ENCODE peak calls at places on chromosome 12, in ten cellular contexts. D, C, V, O, K, I, F, P, Z and T are unnamed samples.

GRCh38 chr12:121611306-121611705 is 15.0 kb upstream of the ORAI1 start:
- DNase-seq in F (no peak), K (no peak), D (no peak), Z (no peak), C (no peak), I (peak; percentile 44), O (peak; percentile 48), P (no peak), V (peak; percentile 65), T (peak; percentile 24)

GRCh38 chr12:33942172-33942571 is 80.1 kb upstream of the ALG10 start:
- DNase-seq in O (no peak), D (no peak), P (no peak), I (no peak), V (no peak), Z (no peak), F (no peak), C (no peak), K (no peak), T (no peak)

GRCh38 chr12:113061061-113061694 is 4.6 kb downstream of the DTX1 start:
- DNase-seq in C (no peak), Z (peak; percentile 42), K (no peak), D (no peak), F (no peak), O (peak; percentile 38), P (no peak), V (no peak), I (no peak), T (no peak)

GRCh38 chr12:114812858-114813761 is 129.1 kb upstream of the TBX3 start:
- DNase-seq in V (no peak), F (no peak), K (peak; percentile 74), C (no peak), O (no peak), P (peak; percentile 46), I (peak; percentile 32), D (peak; percentile 57), Z (no peak), T (peak; percentile 64)

GRCh38 chr12:93292731-93293566 is 84.8 kb upstream of the NUDT4 start:
- DNase-seq in F (no peak), K (no peak), O (no peak), I (no peak), P (no peak), D (no peak), C (no peak), Z (no peak), V (no peak), T (no peak)

GRCh38 chr12:21330682-21331253 is 3.9 kb downstream of the SLCO1A2 start:
- DNase-seq in D (peak; percentile 42), C (no peak), F (no peak), I (no peak), P (peak; percentile 2), Z (no peak), O (peak; percentile 48), K (peak; percentile 0), V (no peak), T (no peak)

GRCh38 chr12:13503094-13503835 is 306.7 kb downstream of the EMP1 start:
- DNase-seq in O (no peak), I (no peak), F (no peak), D (no peak), K (no peak), V (no peak), Z (no peak), C (no peak), P (no peak), T (no peak)

GRCh38 chr12:18171571-18171970 is 81.6 kb upstream of the RERGL start:
- DNase-seq in V (no peak), F (peak; percentile 2), O (no peak), I (no peak), P (peak; percentile 6), C (no peak), D (peak; percentile 50), Z (no peak), K (no peak), T (no peak)

GRCh38 chr12:126488786-126489185 is 1423.6 kb downstream of the AACS start:
- DNase-seq in Z (no peak), C (no peak), F (no peak), I (no peak), V (no peak), O (no peak), P (no peak), D (no peak), K (no peak), T (no peak)

GRCh38 chr12:51812871-51813270 is 35.6 kb downstream of the FIGNL2 start:
- DNase-seq in K (no peak), P (no peak), F (no peak), V (no peak), D (no peak), C (no peak), O (no peak), I (no peak), Z (no peak), T (no peak)

GRCh38 chr12:113030875-113031525 is 25.5 kb upstream of the DTX1 start:
- DNase-seq in Z (no peak), F (peak; percentile 65), V (peak; percentile 32), O (peak; percentile 85), C (no peak), D (peak; percentile 74), I (peak; percentile 16), P (peak; percentile 77), K (peak; percentile 52), T (no peak)

GRCh38 chr12:83818888-83819287 is 1093.7 kb downstream of the SLC6A15 start:
- DNase-seq in O (no peak), I (no peak), D (peak; percentile 64), F (peak; percentile 70), V (no peak), C (no peak), P (peak; percentile 39), Z (no peak), K (peak; percentile 31), T (peak; percentile 58)

DNA sequence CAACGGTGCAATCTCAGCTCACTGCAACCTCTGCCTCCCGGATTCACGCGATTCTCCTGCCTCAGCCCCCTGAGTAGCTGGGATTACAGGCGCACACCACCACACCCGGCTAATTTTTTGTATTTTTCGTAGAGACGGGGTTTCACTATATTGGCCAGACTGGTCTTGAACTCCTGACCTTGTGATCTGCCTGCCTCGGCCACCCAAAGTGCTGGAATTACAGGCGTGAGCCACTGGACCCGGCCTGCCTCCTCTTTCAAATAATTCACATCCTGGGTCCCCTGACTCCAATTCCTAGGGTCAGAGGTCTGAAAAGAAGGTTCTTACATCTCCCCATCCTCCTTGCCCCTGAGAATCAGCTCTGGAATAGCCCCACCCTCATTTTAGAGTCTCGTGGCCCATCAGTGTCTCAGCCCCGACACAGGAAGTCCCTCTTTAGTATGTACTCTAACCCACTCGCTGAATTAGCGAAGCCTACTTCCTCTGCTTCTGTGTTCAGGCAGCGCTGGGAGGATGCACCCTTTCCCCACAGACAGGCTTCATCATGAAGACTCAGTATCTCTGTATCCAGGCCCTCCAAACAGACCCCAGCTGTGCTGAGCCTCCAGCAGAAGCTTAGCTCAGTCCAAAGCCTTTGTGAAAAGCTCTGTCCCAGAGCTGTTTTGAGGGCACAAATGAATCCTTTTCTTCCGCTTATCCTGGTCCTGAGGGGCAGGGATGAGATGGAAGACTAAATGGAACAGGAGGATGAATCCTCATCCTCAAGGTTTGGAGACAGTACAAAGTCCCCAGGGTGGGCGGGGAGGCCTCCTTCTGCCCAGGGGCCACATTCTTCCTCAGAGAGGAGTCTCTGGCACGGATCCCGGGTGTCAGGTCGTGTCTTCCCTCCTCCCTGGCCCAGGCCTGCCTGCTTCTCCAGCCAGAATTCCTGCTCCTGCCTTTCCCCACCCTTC is 3.5 kb downstream of the LPAR5 start:
- DNase-seq in O (peak; percentile 96), V (no peak), D (no peak), I (no peak), Z (peak; percentile 86), F (no peak), P (no peak), K (no peak), C (no peak), T (no peak)
- H3K4me3 ChIP-seq in O (peak overlapping the region; percentile 68), V (no peak overlapping the region), D (no peak overlapping the region), I (no peak overlapping the region), Z (peak overlapping the region; percentile 29), F (no peak overlapping the region), P (no peak overlapping the region), K (no peak overlapping the region), C (no peak overlapping the region), T (no peak overlapping the region)

GRCh38 chr12:48060474-48060873 is 45.4 kb downstream of the SENP1 start:
- DNase-seq in C (no peak), P (no peak), V (no peak), Z (no peak), O (no peak), F (no peak), K (no peak), I (no peak), D (no peak), T (no peak)
- TF ChIP-seq CTCF in C (no peak), P (no peak), V (no peak), Z (no peak), O (no peak), F (no peak), K (no peak), I (no peak), D (no peak), T (no peak)

GRCh38 chr12:47990351-47991105 is 13.7 kb downstream of the COL2A1 start:
- DNase-seq in V (no peak), O (peak; percentile 88), D (no peak), I (no peak), Z (peak; percentile 76), K (peak; percentile 35), C (no peak), F (no peak), P (no peak), T (no peak)
- H3K4me3 ChIP-seq in V (no peak overlapping the region), O (no peak overlapping the region), D (no peak overlapping the region), I (no peak overlapping the region), Z (no peak overlapping the region), K (no peak overlapping the region), C (no peak overlapping the region), F (no peak overlapping the region), P (no peak overlapping the region), T (no peak overlapping the region)

GRCh38 chr12:106348411-106348810 is 9.1 kb upstream of the POLR3B start:
- DNase-seq in F (no peak), V (no peak), P (no peak), Z (no peak), I (no peak), C (no peak), K (no peak), D (no peak), O (no peak), T (no peak)

GRCh38 chr12:106341086-106341879 is 16.3 kb upstream of the POLR3B start:
- DNase-seq in Z (no peak), K (peak; percentile 19), O (no peak), P (no peak), F (no peak), V (no peak), C (no peak), D (no peak), I (no peak), T (no peak)

GRCh38 chr12:106342397-106343212 is 14.9 kb upstream of the POLR3B start:
- DNase-seq in Z (no peak), K (peak; percentile 75), I (peak; percentile 80), O (no peak), D (peak; percentile 72), P (peak; percentile 78), C (no peak), F (peak; percentile 59), V (no peak), T (peak; percentile 86)

GRCh38 chr12:106343213-106343509 is 14.4 kb upstream of the POLR3B start:
- DNase-seq in P (no peak), F (no peak), I (no peak), V (no peak), O (no peak), K (no peak), D (no peak), C (no peak), Z (no peak), T (no peak)

DNA sequence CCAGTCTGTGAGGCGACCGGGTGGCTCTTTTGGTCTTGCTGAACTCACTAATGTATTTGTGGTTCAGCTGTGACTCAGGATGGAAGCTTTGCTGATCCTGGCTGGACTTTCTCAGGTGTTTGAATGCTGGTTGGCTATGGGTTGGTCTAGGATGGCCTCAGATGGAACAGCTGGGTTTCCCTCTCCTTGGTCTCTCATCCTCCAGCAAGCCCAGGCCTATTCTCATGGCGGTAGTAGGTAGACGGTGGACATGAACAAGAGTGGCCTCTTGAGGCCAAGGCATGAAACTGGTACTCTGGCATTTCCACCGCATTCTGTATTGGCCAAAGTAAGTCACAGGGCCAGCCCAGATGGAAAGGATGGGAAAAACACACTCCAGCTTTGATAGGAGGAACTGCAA is 11.8 kb upstream of the POLR3B start:
- DNase-seq in C (no peak), V (peak; percentile 27), D (peak; percentile 68), K (peak; percentile 40), P (peak; percentile 72), I (no peak), F (peak; percentile 56), Z (no peak), O (peak; percentile 21), T (no peak)
- TF ChIP-seq CTCF in C (peak; percentile 20), V (peak; percentile 67), D (peak; percentile 52), K (peak; percentile 42), P (peak; percentile 52), I (no peak), F (peak; percentile 69), Z (peak; percentile 26), O (peak; percentile 53), T (peak; percentile 45)